ENCODE peak calls at places on chromosome 14, in seven cellular contexts. T is right atrium auricular region, A is RPMI7951, X is frontal cortex, J is KBM-7, F is fibroblast of mammary gland, L is progenitor cell of endocrine pancreas. Y is an unnamed sample.

GRCh38 chr14:22518073-22518472 is 71.0 kb downstream of the DAD1 start:
- DNase-seq in T (no peak), A (no peak), X (no peak), J (no peak), F (no peak), L (no peak), Y (no peak)

GRCh38 chr14:39107624-39108023 is 4.6 kb upstream of the SEC23A start:
- DNase-seq in T (no peak), A (peak; percentile 33), X (no peak), J (peak; percentile 40), F (peak; percentile 63), L (no peak), Y (peak; percentile 68)

GRCh38 chr14:31880935-31881334 is 196.2 kb upstream of the ARHGAP5 start:
- DNase-seq in T (no peak), A (peak; percentile 88), X (no peak), J (no peak), F (peak; percentile 92), L (no peak), Y (no peak)

GRCh38 chr14:61512508-61512907 is 182.8 kb upstream of the HIF1A start:
- DNase-seq in T (no peak), A (peak; percentile 65), X (no peak), J (no peak), F (peak; percentile 87), L (no peak), Y (no peak)

GRCh38 chr14:22691171-22691570 is 47.0 kb upstream of the OR6J1 start:
- DNase-seq in T (no peak), A (peak; percentile 77), X (no peak), J (no peak), F (peak; percentile 49), L (no peak), Y (no peak)

GRCh38 chr14:64823305-64823985 is 56.3 kb downstream of the SPTB start:
- DNase-seq in T (peak; percentile 68), A (peak; percentile 66), X (peak; percentile 49), J (peak; percentile 69), F (peak; percentile 56), L (peak; percentile 70), Y (peak; percentile 81)

GRCh38 chr14:91186515-91187066 is 57.9 kb downstream of the GPR68 start:
- DNase-seq in T (no peak), A (peak; percentile 10), X (no peak), J (no peak), F (peak; percentile 47), L (no peak), Y (no peak)

GRCh38 chr14:105388110-105388951 is 10.0 kb upstream of the TEX22 start:
- DNase-seq in T (no peak), A (no peak), X (no peak), J (no peak), F (no peak), L (no peak), Y (no peak)

GRCh38 chr14:63134801-63135200 is 69.4 kb upstream of the RHOJ start:
- DNase-seq in T (no peak), A (peak; percentile 1), X (no peak), J (no peak), F (peak; percentile 6), L (no peak), Y (no peak)

GRCh38 chr14:73943083-73943482 is 6.8 kb downstream of the FAM161B start:
- DNase-seq in T (no peak), A (peak; percentile 58), X (no peak), J (peak; percentile 93), F (peak; percentile 87), L (no peak), Y (no peak)

GRCh38 chr14:66037361-66037760 is 448.8 kb upstream of the CCDC196 start:
- DNase-seq in T (no peak), A (no peak), X (no peak), J (no peak), F (no peak), L (no peak), Y (no peak)

GRCh38 chr14:61562321-61563161 is 132.8 kb upstream of the HIF1A start:
- DNase-seq in T (peak; percentile 54), A (peak; percentile 99), X (no peak), J (no peak), F (peak; percentile 100), L (no peak), Y (no peak)

GRCh38 chr14:93090826-93091583 is 24.7 kb downstream of the ITPK1 start:
- DNase-seq in T (no peak), A (peak; percentile 55), X (peak; percentile 56), J (no peak), F (no peak), L (no peak), Y (peak; percentile 31)

GRCh38 chr14:49975799-49976198 is 82.9 kb downstream of the ARF6 start:
- DNase-seq in T (no peak), A (peak; percentile 46), X (no peak), J (no peak), F (no peak), L (no peak), Y (no peak)

GRCh38 chr14:23605931-23606585 is 27.5 kb upstream of the JPH4 start:
- DNase-seq in T (no peak), A (peak; percentile 31), X (no peak), J (no peak), F (no peak), L (no peak), Y (no peak)